ENCODE peak calls at places on chromosomes 2 and 18, in six cellular contexts. X is fibroblast of the aortic adventitia, J is PC-9, M is neural crest cell, T is fibroblast of mammary gland, L is GM13976. O is an unnamed sample.

GRCh38 chr2:202116686-202117085 is 43.6 kb downstream of the KIAA2012 start:
- DNase-seq in J (no peak), X (no peak), M (no peak), T (peak), L (no peak), O (no peak)

GRCh38 chr2:157830696-157831570 is 45.2 kb downstream of the ACVR1 start:
- DNase-seq in X (peak), M (no peak), T (peak), L (no peak), J (no peak), O (peak)

GRCh38 chr2:62176771-62177170 is 19.1 kb upstream of the B3GNT2 start:
- DNase-seq in L (no peak), M (no peak), X (no peak), J (no peak), T (no peak), O (no peak)

GRCh38 chr2:230582851-230583283 is 129.8 kb upstream of the CAB39 start:
- DNase-seq in J (no peak), M (no peak), X (no peak), L (peak), T (peak), O (no peak)

GRCh38 chr2:106183093-106183837 is 10.8 kb downstream of the UXS1 start:
- DNase-seq in X (peak), J (no peak), L (no peak), T (no peak), M (no peak), O (no peak)

GRCh38 chr2:98727369-98727749 is 3.6 kb downstream of the MGAT4A start:
- DNase-seq in X (no peak), L (no peak), T (no peak), J (no peak), M (no peak), O (no peak)

GRCh38 chr2:27262379-27263286 is at the start of gene SLC30A3:
- DNase-seq in M (peak), L (peak), T (peak), J (peak), X (no peak), O (peak)

GRCh38 chr2:106839849-106840595 is 45.9 kb downstream of the ST6GAL2 start:
- DNase-seq in L (no peak), M (peak), J (no peak), T (no peak), X (no peak), O (no peak)

GRCh38 chr18:26546170-26546874 is 2.0 kb downstream of the KCTD1 start:
- DNase-seq in J (no peak), M (no peak), X (peak), L (no peak), T (no peak), O (no peak)

GRCh38 chr2:43372386-43373081 is 146.1 kb upstream of the ZFP36L2 start:
- DNase-seq in L (no peak), T (no peak), M (no peak), J (no peak), X (no peak), O (no peak)

GRCh38 chr2:231129216-231129615 is 4.4 kb upstream of the HTR2B start:
- DNase-seq in L (no peak), X (no peak), T (no peak), M (no peak), J (no peak), O (no peak)

GRCh38 chr2:239066597-239066996 is 218.7 kb downstream of the TWIST2 start:
- DNase-seq in X (no peak), L (no peak), T (no peak), M (no peak), J (no peak), O (no peak)

GRCh38 chr2:209663149-209663548 is 108.5 kb upstream of the UNC80 start:
- DNase-seq in J (no peak), T (peak), L (no peak), X (peak), M (no peak), O (no peak)

GRCh38 chr18:58158008-58158407 is 114.0 kb downstream of the NEDD4L start:
- DNase-seq in J (no peak), T (no peak), X (no peak), M (no peak), L (no peak), O (no peak)

GRCh38 chr2:163471947-163472346 is 263.9 kb downstream of the FIGN start:
- DNase-seq in L (no peak), M (no peak), T (peak), X (peak), J (no peak), O (no peak)

GRCh38 chr2:133606616-133607015 is 38.4 kb upstream of the NCKAP5 start:
- DNase-seq in X (no peak), J (no peak), M (no peak), L (no peak), T (no peak), O (no peak)

GRCh38 chr2:151271824-151272223 is 10.2 kb upstream of the RBM43 start:
- DNase-seq in M (no peak), J (no peak), L (no peak), T (no peak), X (no peak), O (no peak)

GRCh38 chr2:29295843-29296242 is 180.6 kb downstream of the CLIP4 start:
- DNase-seq in X (peak), T (peak), J (no peak), M (peak), L (no peak), O (no peak)

GRCh38 chr2:10397297-10397875 is 50.7 kb downstream of the ODC1 start:
- DNase-seq in M (no peak), L (no peak), T (no peak), J (no peak), X (no peak), O (no peak)

GRCh38 chr2:155266109-155266508 is 567.6 kb downstream of the KCNJ3 start:
- DNase-seq in X (no peak), T (no peak), M (no peak), L (no peak), J (no peak), O (no peak)

GRCh38 chr2:234673501-234673900 is 176.6 kb upstream of the ARL4C start:
- DNase-seq in X (no peak), M (no peak), J (no peak), L (no peak), T (no peak), O (no peak)

GRCh38 chr2:237467447-237468179 is 19.4 kb upstream of the MLPH start:
- DNase-seq in L (no peak), J (no peak), T (no peak), M (no peak), X (no peak), O (no peak)
- TF ChIP-seq CTCF in L (no peak), J (no peak), T (no peak), M (no peak), X (no peak), O (no peak)

DNA sequence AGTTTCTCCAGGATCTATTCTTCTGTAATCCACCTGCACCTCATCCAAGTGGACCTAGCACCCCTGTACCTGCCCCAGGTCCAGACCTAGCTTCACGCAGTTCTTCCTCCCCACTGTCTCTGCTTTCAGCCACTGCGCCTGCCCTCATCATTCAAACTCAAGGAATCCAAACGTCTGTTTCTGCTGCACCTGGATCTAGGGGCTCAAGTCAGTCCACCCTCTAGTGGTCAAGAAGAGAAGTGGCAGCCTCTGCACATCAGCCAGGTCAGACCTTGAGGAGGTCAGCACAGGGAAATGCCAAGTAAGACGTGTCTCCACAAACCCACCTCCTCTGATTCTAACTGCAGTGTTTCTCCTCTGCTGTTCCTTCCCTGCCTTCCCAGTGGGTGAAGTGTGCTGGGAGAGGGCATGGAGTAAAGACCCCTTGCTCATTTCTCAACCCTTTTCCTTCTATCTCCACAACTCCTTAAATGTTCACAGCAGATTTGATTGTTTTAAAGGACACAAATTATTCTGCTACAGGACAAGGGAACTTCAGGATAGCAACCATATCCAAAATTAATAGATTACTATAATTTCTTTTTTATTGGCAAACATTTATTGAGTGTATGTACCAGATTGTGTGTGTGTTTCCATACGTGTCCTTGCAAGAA is 8.7 kb upstream of the RNF152 start:
- DNase-seq in L (peak), J (peak), M (peak), T (peak), X (peak), O (no peak)
- TF ChIP-seq CTCF in L (peak), J (peak), M (peak), T (peak), X (peak), O (peak)

GRCh38 chr2:185279999-185280398 is 458.6 kb upstream of the FSIP2 start:
- DNase-seq in L (no peak), M (no peak), J (no peak), T (peak), X (peak), O (no peak)
- TF ChIP-seq CTCF in L (no peak), M (peak), J (peak), T (peak), X (peak), O (no peak)

GRCh38 chr18:10264260-10264659 is 190.2 kb upstream of the APCDD1 start:
- DNase-seq in L (no peak), X (no peak), M (no peak), T (no peak), J (no peak), O (no peak)
- TF ChIP-seq CTCF in L (no peak), X (no peak), M (no peak), T (no peak), J (no peak), O (no peak)

GRCh38 chr2:166895243-166895642 is 7.0 kb downstream of the XIRP2 start:
- DNase-seq in L (no peak), J (no peak), X (no peak), T (no peak), M (no peak), O (no peak)

GRCh38 chr2:166899676-166900075 is 11.4 kb downstream of the XIRP2 start:
- DNase-seq in X (no peak), J (no peak), T (no peak), L (no peak), M (no peak), O (no peak)

GRCh38 chr2:166897666-166898065 is 9.4 kb downstream of the XIRP2 start:
- DNase-seq in T (no peak), M (no peak), L (no peak), X (no peak), J (no peak), O (no peak)

GRCh38 chr2:166900700-166901099 is 12.4 kb downstream of the XIRP2 start:
- DNase-seq in L (no peak), J (no peak), T (peak), X (peak), M (no peak), O (no peak)
- TF ChIP-seq CTCF in L (no peak), J (no peak), T (peak), X (peak), M (peak), O (no peak)

GRCh38 chr2:112275314-112275886 is at the start of gene ZC3H6:
- DNase-seq in L (peak), T (peak), X (peak), M (peak), J (peak), O (peak)
- TF ChIP-seq CTCF in L (no peak), T (no peak), X (no peak), M (peak), J (no peak), O (no peak)